ENCODE peak calls at places on chromosome 10, in ten cellular contexts. J, R, V, F, H, Y, E, P, N and M are unnamed samples.

GRCh38 chr10:28676968-28677888 is at the start of gene BAMBI:
- DNase-seq in J (peak), R (peak), V (peak), F (peak), H (peak), Y (peak), E (peak), P (peak), N (peak), M (peak)

GRCh38 chr10:67668448-67668847 is 27.5 kb downstream of the CTNNA3 start:
- DNase-seq in J (no peak), R (no peak), V (no peak), F (no peak), H (no peak), Y (no peak), E (no peak), P (no peak), N (no peak), M (no peak)

GRCh38 chr10:24552346-24553016 is 171.2 kb downstream of the ARHGAP21 start:
- DNase-seq in J (no peak), R (peak), V (no peak), F (no peak), H (no peak), Y (no peak), E (peak), P (peak), N (peak), M (peak)

GRCh38 chr10:15254808-15255655 is 86.5 kb upstream of the NMT2 start:
- DNase-seq in J (no peak), R (no peak), V (no peak), F (peak), H (peak), Y (peak), E (no peak), P (peak), N (no peak), M (no peak)

GRCh38 chr10:96376483-96376882 is 17.7 kb upstream of the OPALIN start:
- DNase-seq in J (no peak), R (no peak), V (no peak), F (no peak), H (no peak), Y (no peak), E (no peak), P (peak), N (no peak), M (no peak)

GRCh38 chr10:47409171-47409865 is 25.2 kb upstream of the ZNF488 start:
- DNase-seq in J (no peak), R (no peak), V (no peak), F (no peak), H (no peak), Y (no peak), E (no peak), P (no peak), N (peak), M (no peak)

GRCh38 chr10:31390804-31391203 is 71.8 kb downstream of the ZEB1 start:
- DNase-seq in J (no peak), R (no peak), V (no peak), F (no peak), H (no peak), Y (no peak), E (no peak), P (no peak), N (no peak), M (no peak)

GRCh38 chr10:103851261-103851660 is 4.1 kb downstream of the SH3PXD2A start:
- DNase-seq in J (no peak), R (no peak), V (no peak), F (no peak), H (no peak), Y (no peak), E (no peak), P (no peak), N (no peak), M (no peak)

GRCh38 chr10:13555884-13556529 is 27.2 kb upstream of the BEND7 start:
- DNase-seq in J (no peak), R (peak), V (no peak), F (no peak), H (peak), Y (no peak), E (peak), P (no peak), N (no peak), M (no peak)

GRCh38 chr10:52706347-52707070 is 66.1 kb downstream of the MBL2 start:
- DNase-seq in J (no peak), R (no peak), V (no peak), F (no peak), H (no peak), Y (no peak), E (no peak), P (no peak), N (no peak), M (no peak)

GRCh38 chr10:96902117-96902516 is 70.0 kb downstream of the LCOR start:
- DNase-seq in J (no peak), R (no peak), V (no peak), F (no peak), H (no peak), Y (no peak), E (no peak), P (no peak), N (no peak), M (no peak)

GRCh38 chr10:13915710-13916109 is 328.9 kb downstream of the PRPF18 start:
- DNase-seq in J (no peak), R (no peak), V (peak), F (peak), H (no peak), Y (peak), E (peak), P (no peak), N (no peak), M (peak)

GRCh38 chr10:127649642-127650041 is 87.3 kb upstream of the FOXI2 start:
- DNase-seq in J (no peak), R (peak), V (no peak), F (no peak), H (no peak), Y (peak), E (peak), P (no peak), N (no peak), M (peak)

GRCh38 chr10:131201741-131202515 is 109.6 kb downstream of the TCERG1L start:
- DNase-seq in J (no peak), R (no peak), V (peak), F (no peak), H (no peak), Y (no peak), E (no peak), P (no peak), N (peak), M (no peak)

GRCh38 chr10:128632694-128633093 is 506.5 kb upstream of the MKI67 start:
- DNase-seq in J (no peak), R (no peak), V (no peak), F (no peak), H (no peak), Y (no peak), E (no peak), P (no peak), N (no peak), M (no peak)

GRCh38 chr10:71287456-71287855 is 31.6 kb upstream of the SLC29A3 start:
- DNase-seq in J (no peak), R (no peak), V (no peak), F (no peak), H (no peak), Y (no peak), E (no peak), P (no peak), N (no peak), M (no peak)